ENCODE peak calls at places on chromosomes 2 and 18, in six cellular contexts. One of them, this sample, is unnamed.

GRCh38 chr2:202813387-202813786 is 58.2 kb downstream of the ICA1L start:
- DNase-seq in activated CD4-positive, alpha-beta T cell treated with anti-CD3 and anti-CD28 coated beads for 36 hours: no peak
- DNase-seq in AG04450: no peak
- DNase-seq in HTR-8/SVneo: no peak
- DNase-seq in effector memory CD8-positive, alpha-beta T cell: no peak
- DNase-seq in pons: no peak
- DNase-seq in this sample: no peak

GRCh38 chr18:58584219-58585127 is 44.4 kb downstream of the ALPK2 start:
- DNase-seq in pons: no peak
- DNase-seq in HTR-8/SVneo: no peak
- DNase-seq in activated CD4-positive, alpha-beta T cell treated with anti-CD3 and anti-CD28 coated beads for 36 hours: no peak
- DNase-seq in AG04450: no peak
- DNase-seq in effector memory CD8-positive, alpha-beta T cell: no peak
- DNase-seq in this sample: no peak

GRCh38 chr18:58784601-58785137 is 80.0 kb upstream of the ZNF532 start:
- DNase-seq in activated CD4-positive, alpha-beta T cell treated with anti-CD3 and anti-CD28 coated beads for 36 hours: no peak
- DNase-seq in effector memory CD8-positive, alpha-beta T cell: no peak
- DNase-seq in HTR-8/SVneo: no peak
- DNase-seq in pons: no peak
- DNase-seq in AG04450: no peak
- DNase-seq in this sample: no peak

GRCh38 chr2:76953733-76954347 is 568.3 kb downstream of the LRRTM4 start:
- DNase-seq in effector memory CD8-positive, alpha-beta T cell: no peak
- DNase-seq in HTR-8/SVneo: no peak
- DNase-seq in AG04450: peak
- DNase-seq in pons: peak
- DNase-seq in activated CD4-positive, alpha-beta T cell treated with anti-CD3 and anti-CD28 coated beads for 36 hours: no peak
- DNase-seq in this sample: peak

GRCh38 chr2:191846787-191847620 is at the start of gene CAVIN2:
- DNase-seq in HTR-8/SVneo: no peak
- DNase-seq in pons: peak
- DNase-seq in activated CD4-positive, alpha-beta T cell treated with anti-CD3 and anti-CD28 coated beads for 36 hours: no peak
- DNase-seq in effector memory CD8-positive, alpha-beta T cell: no peak
- DNase-seq in AG04450: peak
- DNase-seq in this sample: no peak

GRCh38 chr2:215921884-215922283 is 91.5 kb downstream of the MREG start:
- DNase-seq in HTR-8/SVneo: peak
- DNase-seq in activated CD4-positive, alpha-beta T cell treated with anti-CD3 and anti-CD28 coated beads for 36 hours: no peak
- DNase-seq in pons: no peak
- DNase-seq in AG04450: peak
- DNase-seq in effector memory CD8-positive, alpha-beta T cell: no peak
- DNase-seq in this sample: no peak

GRCh38 chr18:52337286-52337685 is 2.7 kb upstream of the DCC start:
- DNase-seq in AG04450: peak
- DNase-seq in pons: no peak
- DNase-seq in HTR-8/SVneo: no peak
- DNase-seq in effector memory CD8-positive, alpha-beta T cell: no peak
- DNase-seq in activated CD4-positive, alpha-beta T cell treated with anti-CD3 and anti-CD28 coated beads for 36 hours: no peak
- DNase-seq in this sample: no peak

GRCh38 chr18:35822431-35822830 is 150.0 kb upstream of the RMP24 start:
- DNase-seq in HTR-8/SVneo: no peak
- DNase-seq in pons: no peak
- DNase-seq in activated CD4-positive, alpha-beta T cell treated with anti-CD3 and anti-CD28 coated beads for 36 hours: no peak
- DNase-seq in AG04450: no peak
- DNase-seq in effector memory CD8-positive, alpha-beta T cell: no peak
- DNase-seq in this sample: no peak

GRCh38 chr18:9001209-9001608 is 101.3 kb upstream of the NDUFV2 start:
- DNase-seq in AG04450: peak
- DNase-seq in HTR-8/SVneo: no peak
- DNase-seq in activated CD4-positive, alpha-beta T cell treated with anti-CD3 and anti-CD28 coated beads for 36 hours: no peak
- DNase-seq in pons: no peak
- DNase-seq in effector memory CD8-positive, alpha-beta T cell: no peak
- DNase-seq in this sample: no peak

This sample was measured in globus pallidus.